ENCODE peak calls at places on chromosomes 13 and 19, in seven cellular contexts. One of them, this sample, is unnamed.

GRCh38 chr19:6087074-6087506 is 23.2 kb downstream of the RFX2 start:
- DNase-seq in GM23338: peak
- DNase-seq in fibroblast of mammary gland: no peak
- DNase-seq in mucosa of descending colon: peak
- DNase-seq in A549: no peak
- DNase-seq in cardiac muscle cell: no peak
- DNase-seq in AG04450: no peak
- DNase-seq in this sample: no peak

GRCh38 chr13:52165410-52165809 is 6.0 kb upstream of the NEK3 start:
- DNase-seq in fibroblast of mammary gland: no peak
- DNase-seq in A549: no peak
- DNase-seq in mucosa of descending colon: no peak
- DNase-seq in cardiac muscle cell: no peak
- DNase-seq in AG04450: no peak
- DNase-seq in GM23338: no peak
- DNase-seq in this sample: no peak

GRCh38 chr19:54207908-54208783 is 7.5 kb downstream of the RPS9 start:
- DNase-seq in fibroblast of mammary gland: peak
- DNase-seq in A549: no peak
- DNase-seq in mucosa of descending colon: peak
- DNase-seq in cardiac muscle cell: no peak
- DNase-seq in AG04450: no peak
- DNase-seq in GM23338: no peak
- DNase-seq in this sample: no peak

GRCh38 chr13:102983496-102983895 is 82.7 kb downstream of the SLC10A2 start:
- DNase-seq in AG04450: no peak
- DNase-seq in mucosa of descending colon: no peak
- DNase-seq in fibroblast of mammary gland: peak
- DNase-seq in GM23338: no peak
- DNase-seq in A549: no peak
- DNase-seq in cardiac muscle cell: no peak
- DNase-seq in this sample: peak

GRCh38 chr19:50718255-50719118 is 1.1 kb downstream of the SHANK1 start:
- DNase-seq in cardiac muscle cell: no peak
- DNase-seq in AG04450: no peak
- DNase-seq in GM23338: peak
- DNase-seq in A549: no peak
- DNase-seq in mucosa of descending colon: no peak
- DNase-seq in fibroblast of mammary gland: no peak
- DNase-seq in this sample: no peak

GRCh38 chr13:72390909-72391308 is 336.5 kb downstream of the MZT1 start:
- DNase-seq in GM23338: no peak
- DNase-seq in A549: no peak
- DNase-seq in AG04450: no peak
- DNase-seq in cardiac muscle cell: no peak
- DNase-seq in fibroblast of mammary gland: peak
- DNase-seq in mucosa of descending colon: no peak
- DNase-seq in this sample: no peak

GRCh38 chr19:50646074-50646807 is 3.0 kb upstream of the C19orf81 start:
- DNase-seq in AG04450: no peak
- DNase-seq in cardiac muscle cell: no peak
- DNase-seq in mucosa of descending colon: no peak
- DNase-seq in A549: peak
- DNase-seq in GM23338: no peak
- DNase-seq in fibroblast of mammary gland: peak
- DNase-seq in this sample: peak

GRCh38 chr13:53250272-53250875 is 221.8 kb downstream of the OLFM4 start:
- DNase-seq in mucosa of descending colon: peak
- DNase-seq in AG04450: peak
- DNase-seq in cardiac muscle cell: peak
- DNase-seq in A549: peak
- DNase-seq in GM23338: peak
- DNase-seq in fibroblast of mammary gland: peak
- DNase-seq in this sample: peak

GRCh38 chr19:3210347-3211017 is 14.0 kb upstream of the CELF5 start:
- DNase-seq in mucosa of descending colon: peak
- DNase-seq in GM23338: peak
- DNase-seq in A549: peak
- DNase-seq in cardiac muscle cell: peak
- DNase-seq in AG04450: no peak
- DNase-seq in fibroblast of mammary gland: peak
- DNase-seq in this sample: peak

DNA sequence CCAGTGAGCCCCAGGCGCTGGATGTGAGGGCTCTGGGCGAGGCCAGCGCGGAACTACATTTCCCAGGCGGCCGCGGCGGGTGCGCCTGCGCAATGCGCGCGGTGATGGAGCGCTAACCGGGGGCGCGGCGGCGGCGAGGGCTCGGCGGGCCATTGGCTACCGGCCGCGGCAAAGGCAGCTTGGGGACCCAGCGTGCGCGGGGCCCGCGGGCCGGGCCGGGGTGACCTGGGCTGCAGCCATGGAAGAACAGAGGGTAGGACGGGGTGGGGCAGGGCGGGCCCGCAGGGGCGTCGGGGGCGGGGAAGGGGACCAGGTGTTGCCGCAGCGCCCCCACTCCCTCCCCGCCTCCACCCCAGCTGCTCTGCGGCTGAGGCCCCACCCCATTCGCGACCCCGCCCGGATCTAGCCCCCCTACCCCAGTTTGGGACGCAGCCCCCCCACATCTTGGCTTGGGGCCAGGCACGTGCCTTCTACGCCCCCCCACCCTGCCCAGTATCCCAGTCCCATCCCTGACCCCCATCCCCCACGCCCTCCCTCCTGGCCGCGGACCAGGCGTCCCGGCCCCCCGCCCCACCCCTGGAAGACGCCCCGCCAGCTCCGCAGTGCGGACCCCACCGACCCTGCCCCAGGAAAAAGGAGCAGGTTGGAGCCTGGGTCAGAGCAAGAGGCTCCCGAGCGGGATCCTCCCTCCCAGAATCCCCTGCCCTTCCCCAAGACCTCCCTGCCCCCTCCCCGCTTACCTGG is at the start of gene FSD1:
- DNase-seq in GM23338: peak
- DNase-seq in AG04450: no peak
- DNase-seq in mucosa of descending colon: no peak
- DNase-seq in fibroblast of mammary gland: peak
- DNase-seq in cardiac muscle cell: peak
- DNase-seq in A549: peak
- DNase-seq in this sample: no peak
- H3K4me3 ChIP-seq in GM23338: peak
- H3K4me3 ChIP-seq in AG04450: peak
- H3K4me3 ChIP-seq in mucosa of descending colon: no peak
- H3K4me3 ChIP-seq in fibroblast of mammary gland: peak
- H3K4me3 ChIP-seq in cardiac muscle cell: peak
- H3K4me3 ChIP-seq in A549: peak
- H3K4me3 ChIP-seq in this sample: peak

GRCh38 chr19:4360641-4361151 is 17.3 kb downstream of the MPND start:
- DNase-seq in AG04450: no peak
- DNase-seq in A549: no peak
- DNase-seq in GM23338: no peak
- DNase-seq in cardiac muscle cell: no peak
- DNase-seq in mucosa of descending colon: no peak
- DNase-seq in fibroblast of mammary gland: no peak
- DNase-seq in this sample: no peak

GRCh38 chr19:4362038-4362828 is 18.9 kb downstream of the MPND start:
- DNase-seq in cardiac muscle cell: no peak
- DNase-seq in A549: no peak
- DNase-seq in AG04450: no peak
- DNase-seq in GM23338: no peak
- DNase-seq in mucosa of descending colon: no peak
- DNase-seq in fibroblast of mammary gland: no peak
- DNase-seq in this sample: no peak

GRCh38 chr19:4361152-4362037 is 18.0 kb downstream of the MPND start:
- DNase-seq in cardiac muscle cell: no peak
- DNase-seq in A549: no peak
- DNase-seq in mucosa of descending colon: no peak
- DNase-seq in fibroblast of mammary gland: no peak
- DNase-seq in GM23338: peak
- DNase-seq in AG04450: no peak
- DNase-seq in this sample: no peak

GRCh38 chr19:4363571-4364304 is 20.4 kb downstream of the MPND start:
- DNase-seq in mucosa of descending colon: no peak
- DNase-seq in A549: no peak
- DNase-seq in fibroblast of mammary gland: no peak
- DNase-seq in cardiac muscle cell: no peak
- DNase-seq in AG04450: no peak
- DNase-seq in GM23338: no peak
- DNase-seq in this sample: no peak

GRCh38 chr19:4362871-4363545 is 19.6 kb downstream of the MPND start:
- DNase-seq in cardiac muscle cell: no peak
- DNase-seq in fibroblast of mammary gland: peak
- DNase-seq in GM23338: peak
- DNase-seq in A549: no peak
- DNase-seq in AG04450: no peak
- DNase-seq in mucosa of descending colon: no peak
- DNase-seq in this sample: no peak
- TF ChIP-seq CTCF in cardiac muscle cell: no peak
- TF ChIP-seq CTCF in fibroblast of mammary gland: peak
- TF ChIP-seq CTCF in GM23338: peak
- TF ChIP-seq CTCF in A549: peak
- TF ChIP-seq CTCF in AG04450: peak
- TF ChIP-seq CTCF in mucosa of descending colon: no peak
- TF ChIP-seq CTCF in this sample: peak

DNA sequence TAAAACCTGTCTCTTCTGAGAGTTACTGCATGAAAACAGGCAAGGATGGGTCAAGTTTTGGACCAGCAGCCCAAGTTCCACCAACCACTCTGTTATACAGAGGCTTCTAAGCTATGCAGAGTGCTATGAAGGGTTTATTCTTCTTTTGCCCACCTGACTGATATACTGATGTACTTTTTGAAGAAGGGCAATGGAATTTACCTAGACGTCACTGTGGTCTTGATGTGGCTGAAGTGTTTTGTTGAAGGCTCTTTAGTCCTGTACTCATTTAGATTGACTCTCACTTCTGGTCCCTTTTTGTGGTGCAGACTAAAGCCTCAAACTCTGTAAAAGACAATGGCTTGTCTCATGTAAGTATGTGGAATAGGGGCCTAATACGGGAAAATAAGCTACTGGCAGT is 92.0 kb downstream of the DGKH start:
- DNase-seq in GM23338: no peak
- DNase-seq in A549: no peak
- DNase-seq in cardiac muscle cell: no peak
- DNase-seq in mucosa of descending colon: no peak
- DNase-seq in fibroblast of mammary gland: no peak
- DNase-seq in AG04450: no peak
- DNase-seq in this sample: no peak
- H3K4me3 ChIP-seq in GM23338: no peak
- H3K4me3 ChIP-seq in A549: no peak
- H3K4me3 ChIP-seq in cardiac muscle cell: no peak
- H3K4me3 ChIP-seq in mucosa of descending colon: no peak
- H3K4me3 ChIP-seq in fibroblast of mammary gland: no peak
- H3K4me3 ChIP-seq in AG04450: no peak
- H3K4me3 ChIP-seq in this sample: no peak

DNA sequence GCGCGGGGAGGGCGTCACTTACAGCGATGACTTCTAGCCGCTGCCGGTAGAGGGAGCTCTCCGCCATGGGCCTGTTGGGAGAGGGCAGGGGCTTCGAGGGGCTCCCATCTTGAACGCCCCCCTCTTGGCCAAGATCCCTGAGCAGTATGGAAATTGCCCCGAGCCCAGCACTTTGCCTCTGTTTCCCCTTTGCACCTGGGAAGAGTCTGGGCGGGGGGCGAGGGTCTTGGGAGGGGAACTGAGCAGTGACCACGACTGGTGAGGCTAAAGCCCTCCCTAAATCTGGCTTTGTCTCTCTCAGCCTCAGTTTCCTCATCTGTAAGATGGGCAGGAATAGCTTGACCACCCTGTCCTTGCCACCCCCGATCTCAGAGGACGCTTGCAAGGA is 2.8 kb downstream of the PALM3 start:
- DNase-seq in mucosa of descending colon: no peak
- DNase-seq in AG04450: no peak
- DNase-seq in fibroblast of mammary gland: no peak
- DNase-seq in GM23338: peak
- DNase-seq in cardiac muscle cell: peak
- DNase-seq in A549: no peak
- DNase-seq in this sample: no peak
- TF ChIP-seq CTCF in mucosa of descending colon: peak
- TF ChIP-seq CTCF in AG04450: peak
- TF ChIP-seq CTCF in fibroblast of mammary gland: peak
- TF ChIP-seq CTCF in GM23338: peak
- TF ChIP-seq CTCF in cardiac muscle cell: peak
- TF ChIP-seq CTCF in A549: peak
- TF ChIP-seq CTCF in this sample: peak